ENCODE peak calls at places on chromosomes 7 and 10, in four cellular contexts. J is thoracic aorta, M is tibial artery, I is lower lobe of right lung. X is an unnamed sample.

GRCh38 chr10:131980757-131981428 is 830 bp downstream of the BNIP3 start:
- DNase-seq in J (no peak), M (peak), I (no peak), X (no peak)

GRCh38 chr7:151756076-151756731 is 120.7 kb downstream of the PRKAG2 start:
- DNase-seq in J (no peak), M (no peak), I (peak), X (no peak)

GRCh38 chr7:31114593-31115343 is 62.7 kb downstream of the ADCYAP1R1 start:
- DNase-seq in J (no peak), M (no peak), I (no peak), X (peak)

GRCh38 chr10:75932921-75933320 is 501.5 kb downstream of the LRMDA start:
- DNase-seq in J (no peak), M (no peak), I (no peak), X (no peak)

GRCh38 chr7:4074407-4074806 is 607.7 kb upstream of the FOXK1 start:
- DNase-seq in J (no peak), M (no peak), I (no peak), X (peak)

GRCh38 chr7:128166603-128167315 is 74.3 kb upstream of the LEP start:
- DNase-seq in J (no peak), M (no peak), I (no peak), X (no peak)

GRCh38 chr10:35700490-35700887 is 58.4 kb upstream of the FZD8 start:
- DNase-seq in J (no peak), M (no peak), I (no peak), X (no peak)

GRCh38 chr7:105916603-105917002 is 40.2 kb upstream of the ATXN7L1 start:
- DNase-seq in J (no peak), M (no peak), I (no peak), X (no peak)

GRCh38 chr10:128781636-128782035 is 655.4 kb upstream of the MKI67 start:
- DNase-seq in J (no peak), M (no peak), I (no peak), X (peak)

GRCh38 chr7:73353243-73353642 is 25.3 kb downstream of the FKBP6 start:
- DNase-seq in J (no peak), M (no peak), I (no peak), X (no peak)

GRCh38 chr10:7477538-7478334 is 66.9 kb upstream of the SFMBT2 start:
- DNase-seq in J (no peak), M (no peak), I (no peak), X (no peak)

GRCh38 chr10:133309111-133309719 is 501 bp downstream of the ZNF511 start:
- DNase-seq in J (peak), M (peak), I (peak), X (peak)

GRCh38 chr10:68562666-68563522 is 2.8 kb downstream of the TET1 start:
- DNase-seq in J (no peak), M (no peak), I (no peak), X (no peak)

GRCh38 chr10:103067951-103068350 is 125.1 kb downstream of the NT5C2 start:
- DNase-seq in J (no peak), M (no peak), I (no peak), X (no peak)

GRCh38 chr10:1368772-1369171 is 312.6 kb downstream of the WDR37 start:
- DNase-seq in J (no peak), M (no peak), I (no peak), X (peak)

GRCh38 chr7:139492293-139492692 is 8.8 kb upstream of the KLRG2 start:
- DNase-seq in J (no peak), M (no peak), I (no peak), X (no peak)

GRCh38 chr7:139494835-139495568 is 11.5 kb upstream of the KLRG2 start:
- DNase-seq in J (no peak), M (no peak), I (no peak), X (no peak)

GRCh38 chr7:139487366-139488080 is 4.0 kb upstream of the KLRG2 start:
- DNase-seq in J (no peak), M (no peak), I (no peak), X (no peak)

GRCh38 chr7:139488810-139489209 is 5.3 kb upstream of the KLRG2 start:
- DNase-seq in J (no peak), M (no peak), I (no peak), X (no peak)

DNA sequence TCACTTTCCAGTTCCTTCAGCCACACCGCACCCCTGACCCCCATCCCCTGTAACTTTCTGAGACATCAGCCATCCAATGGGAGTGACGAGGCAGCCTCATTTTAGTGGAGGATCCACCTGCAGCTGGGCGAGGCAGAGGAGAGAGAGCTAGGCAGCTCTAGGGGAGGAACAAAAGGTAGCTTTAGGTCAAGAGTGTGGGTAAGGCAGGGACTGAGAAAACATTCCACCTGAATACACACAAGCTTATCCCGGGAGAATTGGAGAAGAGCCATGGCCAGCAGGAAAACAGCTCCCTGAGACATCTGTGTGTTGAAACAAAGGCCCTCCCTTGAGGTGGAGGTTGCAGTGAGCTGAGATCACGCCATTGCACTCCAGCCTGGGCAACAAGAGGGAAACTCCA is 6.7 kb upstream of the KLRG2 start:
- DNase-seq in J (no peak), M (no peak), I (peak), X (no peak)
- TF ChIP-seq CTCF in J (no peak), M (no peak), I (no peak), X (no peak)

GRCh38 chr10:9311702-9312499 is 1257.4 kb downstream of the GATA3 start:
- DNase-seq in J (no peak), M (no peak), I (no peak), X (no peak)
- TF ChIP-seq CTCF in J (no peak), M (no peak), I (peak), X (peak)

GRCh38 chr7:112080974-112081373 is 125.2 kb downstream of the DOCK4 start:
- DNase-seq in J (no peak), M (peak), I (no peak), X (no peak)

GRCh38 chr7:112079122-112079521 is 127.1 kb downstream of the DOCK4 start:
- DNase-seq in J (no peak), M (no peak), I (no peak), X (no peak)

GRCh38 chr7:112081778-112082177 is 124.4 kb downstream of the DOCK4 start:
- DNase-seq in J (no peak), M (peak), I (peak), X (no peak)

GRCh38 chr7:112080441-112080840 is 125.8 kb downstream of the DOCK4 start:
- DNase-seq in J (no peak), M (no peak), I (no peak), X (no peak)

DNA sequence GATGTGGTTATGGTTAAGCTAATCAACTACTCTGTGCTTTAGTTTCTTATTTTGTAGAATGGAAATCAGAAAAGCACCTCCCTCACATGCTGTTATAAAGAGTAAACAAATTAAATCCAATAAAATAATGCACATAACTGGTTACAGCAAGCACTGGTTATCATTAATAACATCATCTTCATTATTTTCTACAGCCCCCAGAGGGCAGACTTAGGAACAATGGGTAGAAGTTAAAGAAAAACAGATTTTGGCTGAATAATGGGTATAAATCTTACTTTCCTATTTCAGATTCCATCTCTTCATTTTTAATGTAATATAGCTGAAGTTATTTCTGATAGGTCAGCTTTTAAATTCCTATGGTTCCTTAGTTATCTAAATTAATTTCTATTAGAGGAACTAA is 126.5 kb downstream of the DOCK4 start:
- DNase-seq in J (no peak), M (no peak), I (no peak), X (no peak)
- TF ChIP-seq CTCF in J (no peak), M (no peak), I (no peak), X (peak)

GRCh38 chr10:24974978-24975377 is 22.6 kb upstream of the PRTFDC1 start:
- DNase-seq in J (no peak), M (peak), I (no peak), X (no peak)
- TF ChIP-seq CTCF in J (peak), M (peak), I (no peak), X (no peak)

DNA sequence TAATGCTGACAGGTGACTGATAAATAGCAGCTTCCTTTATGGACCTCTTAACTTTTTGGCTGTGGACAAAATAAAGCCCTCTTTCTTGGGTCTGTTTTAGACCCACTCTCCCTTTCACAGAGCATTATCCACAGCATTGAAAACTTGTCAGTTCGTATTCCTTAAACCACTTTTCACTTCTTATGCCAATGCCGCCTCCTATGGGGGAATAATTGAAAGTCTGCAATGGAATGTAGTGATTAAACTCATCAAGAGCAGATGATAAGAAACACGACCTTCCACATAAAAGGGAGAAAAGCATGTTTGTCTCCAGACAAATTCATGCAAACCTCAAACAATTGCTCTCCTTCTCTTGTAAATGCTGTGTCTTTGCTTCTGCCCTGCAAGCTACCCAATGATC is 153.4 kb downstream of the SORCS1 start:
- DNase-seq in J (no peak), M (no peak), I (no peak), X (no peak)
- TF ChIP-seq CTCF in J (no peak), M (no peak), I (peak), X (no peak)

DNA sequence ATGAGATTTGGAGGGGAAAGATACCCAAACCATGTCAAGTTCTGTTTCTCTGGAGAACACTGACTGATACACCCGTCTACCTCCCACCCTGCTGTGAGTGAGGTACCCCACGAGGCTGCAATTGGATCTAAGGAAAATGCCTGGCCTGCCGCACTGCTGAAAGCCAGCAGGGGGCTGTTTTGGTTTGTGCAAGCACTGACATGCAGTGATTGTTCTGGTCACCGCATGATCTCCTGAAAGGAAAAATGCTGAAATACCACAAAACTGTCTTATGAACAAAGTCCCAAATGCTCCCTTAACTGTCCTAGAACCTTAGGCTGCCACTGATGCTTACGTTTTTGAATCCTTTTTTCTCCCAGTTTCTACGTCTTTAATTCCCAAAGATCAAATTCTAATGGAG is 132.7 kb downstream of the JCAD start:
- DNase-seq in J (no peak), M (no peak), I (no peak), X (no peak)
- TF ChIP-seq CTCF in J (peak), M (peak), I (peak), X (peak)

GRCh38 chr10:110284262-110284661 is 20.5 kb downstream of the SMNDC1 start:
- DNase-seq in J (no peak), M (no peak), I (no peak), X (no peak)

GRCh38 chr10:110286841-110287240 is 17.9 kb downstream of the SMNDC1 start:
- DNase-seq in J (no peak), M (no peak), I (no peak), X (no peak)

DNA sequence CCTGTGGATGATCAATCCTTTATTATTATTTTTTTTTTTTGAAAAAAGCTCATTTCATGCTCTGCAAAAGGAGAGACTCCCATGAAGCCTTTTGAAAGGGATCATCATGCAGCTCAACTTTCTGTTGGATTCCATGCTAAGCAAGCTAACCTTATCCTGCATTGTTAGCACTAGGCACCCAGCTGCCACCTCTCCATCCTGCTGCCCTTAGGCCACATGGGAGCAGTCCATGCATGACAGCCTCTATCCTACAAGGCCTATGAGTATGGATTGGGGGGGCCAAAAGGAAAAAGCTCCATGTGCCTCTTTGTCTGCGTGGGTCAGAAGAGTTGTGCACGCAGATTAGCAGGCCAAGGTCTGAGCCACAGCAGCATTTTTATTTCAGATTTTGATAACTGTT is 19.2 kb downstream of the SMNDC1 start:
- DNase-seq in J (no peak), M (no peak), I (no peak), X (no peak)
- TF ChIP-seq CTCF in J (no peak), M (no peak), I (no peak), X (no peak)